ENCODE peak calls at places on chromosomes 6 and 20, in five cellular contexts. One of them, this sample, is unnamed.
A peak's percentile ranks its signal among the peaks of the same experiment; 100 is the strongest.

GRCh38 chr20:40283689-40284088 is 405.3 kb downstream of the MAFB start:
- DNase-seq in lower lobe of right lung: no peak
- DNase-seq in AG09319: no peak
- DNase-seq in cardiac fibroblast: no peak
- DNase-seq in GM23338: no peak
- DNase-seq in this sample: no peak

GRCh38 chr6:44652551-44652950 is 265.0 kb downstream of the CDC5L start:
- DNase-seq in lower lobe of right lung: no peak
- DNase-seq in AG09319: no peak
- DNase-seq in cardiac fibroblast: no peak
- DNase-seq in GM23338: no peak
- DNase-seq in this sample: no peak

GRCh38 chr20:58837717-58838116 is 13.0 kb downstream of the GNAS-AS1 start:
- DNase-seq in lower lobe of right lung: no peak
- DNase-seq in AG09319: no peak
- DNase-seq in cardiac fibroblast: no peak
- DNase-seq in GM23338: no peak
- DNase-seq in this sample: no peak

GRCh38 chr6:87789198-87789899 is 87.3 kb upstream of the AKIRIN2 start:
- DNase-seq in lower lobe of right lung: no peak
- DNase-seq in AG09319: no peak
- DNase-seq in cardiac fibroblast: peak; percentile 73
- DNase-seq in GM23338: peak; percentile 21
- DNase-seq in this sample: no peak

GRCh38 chr6:24763578-24763977 is 11.2 kb upstream of the GMNN start:
- DNase-seq in lower lobe of right lung: no peak
- DNase-seq in AG09319: no peak
- DNase-seq in cardiac fibroblast: no peak
- DNase-seq in GM23338: no peak
- DNase-seq in this sample: no peak

GRCh38 chr6:169556758-169557505 is 144.9 kb downstream of the WDR27 start:
- DNase-seq in lower lobe of right lung: no peak
- DNase-seq in AG09319: no peak
- DNase-seq in cardiac fibroblast: no peak
- DNase-seq in GM23338: no peak
- DNase-seq in this sample: no peak

GRCh38 chr6:116444092-116444491 is 17.1 kb upstream of the CALHM6 start:
- DNase-seq in lower lobe of right lung: no peak
- DNase-seq in AG09319: no peak
- DNase-seq in cardiac fibroblast: peak; percentile 70
- DNase-seq in GM23338: peak; percentile 44
- DNase-seq in this sample: no peak

GRCh38 chr6:145110109-145110508 is 625.2 kb downstream of the EPM2A start:
- DNase-seq in lower lobe of right lung: no peak
- DNase-seq in AG09319: no peak
- DNase-seq in cardiac fibroblast: no peak
- DNase-seq in GM23338: no peak
- DNase-seq in this sample: no peak

GRCh38 chr20:1838479-1839279 is 56.5 kb upstream of the SIRPA start:
- DNase-seq in lower lobe of right lung: no peak
- DNase-seq in AG09319: no peak
- DNase-seq in cardiac fibroblast: no peak
- DNase-seq in GM23338: peak; percentile 24
- DNase-seq in this sample: no peak

GRCh38 chr20:60066438-60066823 is 108.2 kb downstream of the CDH26 start:
- DNase-seq in lower lobe of right lung: no peak
- DNase-seq in AG09319: no peak
- DNase-seq in cardiac fibroblast: no peak
- DNase-seq in GM23338: no peak
- DNase-seq in this sample: no peak

GRCh38 chr20:51767867-51768758 is at the start of gene ATP9A:
- DNase-seq in lower lobe of right lung: no peak
- DNase-seq in AG09319: no peak
- DNase-seq in cardiac fibroblast: peak; percentile 19
- DNase-seq in GM23338: peak; percentile 60
- DNase-seq in this sample: no peak

GRCh38 chr20:62020935-62021701 is 44.6 kb downstream of the TAF4 start:
- DNase-seq in lower lobe of right lung: no peak
- DNase-seq in AG09319: no peak
- DNase-seq in cardiac fibroblast: peak; percentile 39
- DNase-seq in GM23338: no peak
- DNase-seq in this sample: no peak

GRCh38 chr6:158506577-158506976 is 53.3 kb upstream of the TMEM181 start:
- DNase-seq in lower lobe of right lung: no peak
- DNase-seq in AG09319: no peak
- DNase-seq in cardiac fibroblast: no peak
- DNase-seq in GM23338: peak; percentile 94
- DNase-seq in this sample: no peak

GRCh38 chr6:39041072-39041471 is 7.5 kb upstream of the GLP1R start:
- DNase-seq in lower lobe of right lung: no peak
- DNase-seq in AG09319: no peak
- DNase-seq in cardiac fibroblast: no peak
- DNase-seq in GM23338: no peak
- DNase-seq in this sample: no peak

GRCh38 chr20:24773751-24774201 is 175.3 kb upstream of the CST7 start:
- DNase-seq in lower lobe of right lung: no peak
- DNase-seq in AG09319: peak; percentile 2
- DNase-seq in cardiac fibroblast: peak; percentile 81
- DNase-seq in GM23338: no peak
- DNase-seq in this sample: no peak

GRCh38 chr6:12479451-12479850 is 189.3 kb downstream of the EDN1 start:
- DNase-seq in lower lobe of right lung: no peak
- DNase-seq in AG09319: no peak
- DNase-seq in cardiac fibroblast: no peak
- DNase-seq in GM23338: no peak
- DNase-seq in this sample: no peak

GRCh38 chr6:96223695-96224094 is 207.9 kb downstream of the FUT9 start:
- DNase-seq in lower lobe of right lung: no peak
- DNase-seq in AG09319: no peak
- DNase-seq in cardiac fibroblast: no peak
- DNase-seq in GM23338: no peak
- DNase-seq in this sample: no peak

GRCh38 chr6:149174962-149175361 is 142.6 kb upstream of the TAB2 start:
- DNase-seq in lower lobe of right lung: no peak
- DNase-seq in AG09319: no peak
- DNase-seq in cardiac fibroblast: no peak
- DNase-seq in GM23338: no peak
- DNase-seq in this sample: no peak

GRCh38 chr6:40520108-40520507 is 67.1 kb downstream of the LRFN2 start:
- DNase-seq in lower lobe of right lung: no peak
- DNase-seq in AG09319: no peak
- DNase-seq in cardiac fibroblast: no peak
- DNase-seq in GM23338: no peak
- DNase-seq in this sample: no peak

GRCh38 chr6:168641455-168641854 is 200.5 kb downstream of the SMOC2 start:
- DNase-seq in lower lobe of right lung: no peak
- DNase-seq in AG09319: no peak
- DNase-seq in cardiac fibroblast: peak; percentile 23
- DNase-seq in GM23338: peak; percentile 63
- DNase-seq in this sample: no peak

GRCh38 chr6:93474733-93475179 is 55.4 kb upstream of the EPHA7 start:
- DNase-seq in lower lobe of right lung: no peak
- DNase-seq in AG09319: no peak
- DNase-seq in cardiac fibroblast: no peak
- DNase-seq in GM23338: no peak
- DNase-seq in this sample: no peak

GRCh38 chr6:19399406-19399805 is 437.8 kb upstream of the ID4 start:
- DNase-seq in lower lobe of right lung: no peak
- DNase-seq in AG09319: no peak
- DNase-seq in cardiac fibroblast: peak; percentile 64
- DNase-seq in GM23338: no peak
- DNase-seq in this sample: no peak

GRCh38 chr6:144405173-144405572 is 120.0 kb downstream of the UTRN start:
- DNase-seq in lower lobe of right lung: no peak
- DNase-seq in AG09319: no peak
- DNase-seq in cardiac fibroblast: peak; percentile 81
- DNase-seq in GM23338: no peak
- DNase-seq in this sample: no peak

GRCh38 chr6:11732036-11732545 is 46.5 kb downstream of the ADTRP start:
- DNase-seq in lower lobe of right lung: peak; percentile 80
- DNase-seq in AG09319: peak; percentile 72
- DNase-seq in cardiac fibroblast: peak; percentile 96
- DNase-seq in GM23338: no peak
- DNase-seq in this sample: no peak

GRCh38 chr6:127516676-127517273 is 2.4 kb downstream of the MTCL3 start:
- DNase-seq in lower lobe of right lung: no peak
- DNase-seq in AG09319: no peak
- DNase-seq in cardiac fibroblast: peak; percentile 72
- DNase-seq in GM23338: peak; percentile 83
- DNase-seq in this sample: no peak

GRCh38 chr20:8443464-8444072 is 311.5 kb downstream of the PLCB1 start:
- DNase-seq in lower lobe of right lung: no peak
- DNase-seq in AG09319: no peak
- DNase-seq in cardiac fibroblast: no peak
- DNase-seq in GM23338: peak; percentile 57
- DNase-seq in this sample: no peak

GRCh38 chr6:29708432-29709177 is 14.6 kb upstream of the HLA-F start:
- DNase-seq in lower lobe of right lung: no peak
- DNase-seq in AG09319: no peak
- DNase-seq in cardiac fibroblast: no peak
- DNase-seq in GM23338: no peak
- DNase-seq in this sample: no peak

GRCh38 chr6:81734500-81735140 is 17.9 kb downstream of the TENT5A start:
- DNase-seq in lower lobe of right lung: no peak
- DNase-seq in AG09319: no peak
- DNase-seq in cardiac fibroblast: no peak
- DNase-seq in GM23338: no peak
- DNase-seq in this sample: no peak

GRCh38 chr20:34210271-34210670 is 31.0 kb upstream of the ASIP start:
- DNase-seq in lower lobe of right lung: no peak
- DNase-seq in AG09319: no peak
- DNase-seq in cardiac fibroblast: no peak
- DNase-seq in GM23338: no peak
- DNase-seq in this sample: no peak

GRCh38 chr20:43721429-43722152 is 5.2 kb downstream of the GTSF1L start:
- DNase-seq in lower lobe of right lung: no peak
- DNase-seq in AG09319: no peak
- DNase-seq in cardiac fibroblast: no peak
- DNase-seq in GM23338: peak; percentile 34
- DNase-seq in this sample: no peak

GRCh38 chr20:45945678-45946148 is 11.2 kb downstream of the PCIF1 start:
- DNase-seq in lower lobe of right lung: no peak
- DNase-seq in AG09319: no peak
- DNase-seq in cardiac fibroblast: no peak
- DNase-seq in GM23338: no peak
- DNase-seq in this sample: peak; percentile 38

GRCh38 chr20:32452776-32453466 is 94.8 kb downstream of the ASXL1 start:
- DNase-seq in lower lobe of right lung: no peak
- DNase-seq in AG09319: no peak
- DNase-seq in cardiac fibroblast: no peak
- DNase-seq in GM23338: no peak
- DNase-seq in this sample: no peak

GRCh38 chr6:71248866-71249265 is 39.7 kb upstream of the OGFRL1 start:
- DNase-seq in lower lobe of right lung: no peak
- DNase-seq in AG09319: no peak
- DNase-seq in cardiac fibroblast: peak; percentile 33
- DNase-seq in GM23338: no peak
- DNase-seq in this sample: no peak

GRCh38 chr20:43849496-43850197 is 65.0 kb upstream of the TOX2 start:
- DNase-seq in lower lobe of right lung: no peak
- DNase-seq in AG09319: peak; percentile 55
- DNase-seq in cardiac fibroblast: peak; percentile 61
- DNase-seq in GM23338: no peak
- DNase-seq in this sample: no peak

GRCh38 chr20:48986899-48987298 is 59.2 kb upstream of the CSE1L start:
- DNase-seq in lower lobe of right lung: no peak
- DNase-seq in AG09319: no peak
- DNase-seq in cardiac fibroblast: peak; percentile 6
- DNase-seq in GM23338: no peak
- DNase-seq in this sample: no peak
- TF ChIP-seq CTCF in lower lobe of right lung: no peak
- TF ChIP-seq CTCF in AG09319: peak; percentile 8
- TF ChIP-seq CTCF in cardiac fibroblast: peak; percentile 25
- TF ChIP-seq CTCF in GM23338: peak; percentile 35
- TF ChIP-seq CTCF in this sample: no peak

DNA sequence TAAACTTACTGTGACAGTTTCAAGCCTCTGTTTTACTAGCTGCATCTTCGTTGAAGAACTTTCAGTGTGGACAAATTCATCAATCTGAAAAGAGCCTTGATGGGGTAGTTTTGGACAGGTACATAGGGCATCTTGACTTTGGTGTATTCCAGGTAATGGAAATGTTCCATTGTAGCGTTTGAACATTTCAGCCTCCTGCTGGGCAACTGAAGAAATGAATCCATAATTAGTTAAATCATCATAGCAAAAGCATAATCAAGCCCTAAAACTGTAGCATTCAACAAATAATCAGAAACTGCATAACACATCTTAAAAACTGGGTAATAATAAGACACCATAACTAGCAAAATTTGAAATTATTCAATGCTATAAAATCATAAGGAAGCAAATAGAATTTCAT is 86.2 kb downstream of the AHI1 start:
- DNase-seq in lower lobe of right lung: no peak
- DNase-seq in AG09319: no peak
- DNase-seq in cardiac fibroblast: peak; percentile 19
- DNase-seq in GM23338: no peak
- DNase-seq in this sample: no peak
- TF ChIP-seq CTCF in lower lobe of right lung: no peak
- TF ChIP-seq CTCF in AG09319: peak; percentile 15
- TF ChIP-seq CTCF in cardiac fibroblast: peak; percentile 22
- TF ChIP-seq CTCF in GM23338: no peak
- TF ChIP-seq CTCF in this sample: no peak

DNA sequence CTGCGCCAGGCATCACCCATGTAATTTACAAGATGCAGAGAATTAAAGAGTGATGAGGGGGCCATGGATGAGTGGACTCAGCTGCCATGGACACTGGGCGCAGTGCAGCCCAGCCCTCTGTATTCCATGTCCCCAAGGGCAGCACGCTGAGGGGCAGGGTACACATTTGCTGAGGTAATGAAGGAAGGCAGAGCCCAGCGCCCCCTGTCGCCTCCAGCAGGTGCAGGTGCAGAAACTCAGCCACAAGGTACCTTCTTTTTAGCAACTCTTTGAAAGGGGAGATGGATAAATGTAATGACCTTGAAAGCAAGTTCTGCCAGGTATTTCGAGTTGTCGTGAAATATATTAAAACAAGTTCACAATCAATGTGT is 7.1 kb downstream of the CD93 start:
- DNase-seq in lower lobe of right lung: no peak
- DNase-seq in AG09319: no peak
- DNase-seq in cardiac fibroblast: no peak
- DNase-seq in GM23338: peak; percentile 73
- DNase-seq in this sample: no peak
- TF ChIP-seq CTCF in lower lobe of right lung: no peak
- TF ChIP-seq CTCF in AG09319: peak; percentile 10
- TF ChIP-seq CTCF in cardiac fibroblast: peak; percentile 9
- TF ChIP-seq CTCF in GM23338: peak; percentile 81
- TF ChIP-seq CTCF in this sample: no peak

GRCh38 chr6:50815436-50816114 is 3.1 kb upstream of the TFAP2B start:
- DNase-seq in lower lobe of right lung: no peak
- DNase-seq in AG09319: no peak
- DNase-seq in cardiac fibroblast: peak; percentile 33
- DNase-seq in GM23338: no peak
- DNase-seq in this sample: no peak
- TF ChIP-seq CTCF in lower lobe of right lung: no peak
- TF ChIP-seq CTCF in AG09319: peak; percentile 42
- TF ChIP-seq CTCF in cardiac fibroblast: peak; percentile 40
- TF ChIP-seq CTCF in GM23338: no peak
- TF ChIP-seq CTCF in this sample: no peak

GRCh38 chr6:89299451-89299850 is 15.6 kb downstream of the GABRR2 start:
- DNase-seq in lower lobe of right lung: no peak
- DNase-seq in AG09319: no peak
- DNase-seq in cardiac fibroblast: peak; percentile 36
- DNase-seq in GM23338: peak; percentile 62
- DNase-seq in this sample: no peak
- TF ChIP-seq CTCF in lower lobe of right lung: no peak
- TF ChIP-seq CTCF in AG09319: no peak
- TF ChIP-seq CTCF in cardiac fibroblast: peak; percentile 36
- TF ChIP-seq CTCF in GM23338: peak; percentile 65
- TF ChIP-seq CTCF in this sample: no peak